ENCODE peak calls at places on chromosomes 4 and X, in nine cellular contexts. H is HT-29, X is amniotic stem cell, P is stromal cell of bone marrow, E is NCI-H2107, J is HFF-Myc, V is left ventricle myocardium inferior, O is psoas muscle, C is NCI-H146. L is an unnamed sample.

GRCh38 chr4:45621926-45622325 is 501.9 kb downstream of the GABRG1 start:
- DNase-seq in H (peak; percentile 19), X (no peak), P (peak; percentile 22), E (no peak), J (no peak), V (no peak), O (no peak), C (no peak), L (peak; percentile 15)

GRCh38 chr4:17717301-17717700 is 64.1 kb downstream of the FAM184B start:
- DNase-seq in H (no peak), X (no peak), P (no peak), E (no peak), J (no peak), V (no peak), O (no peak), C (no peak), L (no peak)

GRCh38 chrX:23662187-23662586 is 5.1 kb upstream of the PRDX4 start:
- DNase-seq in H (no peak), X (no peak), P (no peak), E (no peak), J (no peak), V (no peak), O (no peak), C (no peak), L (no peak)

GRCh38 chr4:184012937-184013336 is 107.8 kb downstream of the STOX2 start:
- DNase-seq in H (no peak), X (no peak), P (no peak), E (no peak), J (no peak), V (no peak), O (no peak), C (no peak), L (no peak)

GRCh38 chrX:16838202-16839066 is 31.7 kb downstream of the RBBP7 start:
- DNase-seq in H (no peak), X (peak; percentile 34), P (peak; percentile 63), E (no peak), J (no peak), V (peak; percentile 19), O (peak; percentile 26), C (no peak), L (no peak)

GRCh38 chr4:162163892-162164759 is at the start of gene FSTL5:
- DNase-seq in H (no peak), X (peak; percentile 46), P (peak; percentile 0), E (peak; percentile 10), J (peak; percentile 49), V (peak; percentile 18), O (peak; percentile 36), C (peak; percentile 19), L (no peak)

GRCh38 chrX:47854474-47854873 is 17.8 kb downstream of the ZNF81 start:
- DNase-seq in H (peak; percentile 41), X (no peak), P (no peak), E (no peak), J (no peak), V (peak; percentile 9), O (peak; percentile 13), C (peak; percentile 12), L (no peak)

GRCh38 chr4:13536607-13537006 is 7.7 kb downstream of the NKX3-2 start:
- DNase-seq in H (no peak), X (no peak), P (no peak), E (no peak), J (no peak), V (no peak), O (no peak), C (no peak), L (no peak)

GRCh38 chr4:71941001-71941400 is 90.8 kb upstream of the NPFFR2 start:
- DNase-seq in H (peak; percentile 34), X (no peak), P (no peak), E (no peak), J (no peak), V (no peak), O (no peak), C (peak; percentile 32), L (no peak)

GRCh38 chrX:72120798-72121197 is 10.9 kb downstream of the RTL5 start:
- DNase-seq in H (no peak), X (no peak), P (no peak), E (no peak), J (no peak), V (no peak), O (no peak), C (no peak), L (no peak)

GRCh38 chr4:174437756-174438155 is 84.5 kb downstream of the HPGD start:
- DNase-seq in H (no peak), X (no peak), P (no peak), E (no peak), J (no peak), V (no peak), O (no peak), C (no peak), L (no peak)

GRCh38 chr4:38889143-38889542 is 21.5 kb downstream of the FAM114A1 start:
- DNase-seq in H (peak; percentile 74), X (peak; percentile 89), P (peak; percentile 83), E (no peak), J (no peak), V (no peak), O (no peak), C (no peak), L (peak; percentile 64)

L was measured in LoVo.